ENCODE peak calls at places on chromosomes 2 and 18, in seven cellular contexts. T is foreskin fibroblast, V is NCI-H2081, D is ecto neural progenitor cell, S is H54, H is HS-5, A is iris pigment epithelial cell. R is an unnamed sample.

GRCh38 chr2:2709091-2709770 is 378.2 kb upstream of the MYT1L start:
- DNase-seq in T (no peak), V (no peak), D (no peak), S (no peak), H (no peak), A (no peak), R (no peak)

GRCh38 chr18:57974585-57974984 is 69.4 kb upstream of the NEDD4L start:
- DNase-seq in T (no peak), V (no peak), D (no peak), S (no peak), H (no peak), A (no peak), R (no peak)

GRCh38 chr2:232203166-232203891 is 175.2 kb upstream of the ALPP start:
- DNase-seq in T (no peak), V (no peak), D (no peak), S (no peak), H (no peak), A (peak; percentile 6), R (no peak)

GRCh38 chr2:40499437-40499836 is 47.5 kb upstream of the SLC8A1 start:
- DNase-seq in T (no peak), V (no peak), D (no peak), S (no peak), H (no peak), A (no peak), R (no peak)

GRCh38 chr2:239312741-239313246 is 88.0 kb downstream of the HDAC4 start:
- DNase-seq in T (no peak), V (no peak), D (peak; percentile 38), S (no peak), H (no peak), A (no peak), R (no peak)

GRCh38 chr2:173347305-173348168 is 7.1 kb upstream of the CDCA7 start:
- DNase-seq in T (no peak), V (peak; percentile 100), D (no peak), S (no peak), H (no peak), A (no peak), R (no peak)

GRCh38 chr2:122062506-122062905 is 307.1 kb downstream of the TSN start:
- DNase-seq in T (no peak), V (no peak), D (no peak), S (no peak), H (no peak), A (no peak), R (no peak)

GRCh38 chr2:26552641-26553040 is 74.7 kb upstream of the OTOF start:
- DNase-seq in T (no peak), V (no peak), D (no peak), S (no peak), H (no peak), A (no peak), R (no peak)

GRCh38 chr2:140504596-140504995 is 1626.2 kb downstream of the LRP1B start:
- DNase-seq in T (no peak), V (no peak), D (no peak), S (no peak), H (no peak), A (no peak), R (no peak)

GRCh38 chr2:107721178-107721577 is 105.5 kb upstream of the RGPD4 start:
- DNase-seq in T (no peak), V (no peak), D (no peak), S (no peak), H (no peak), A (peak; percentile 4), R (no peak)

GRCh38 chr18:57208056-57208455 is 61.2 kb downstream of the BOD1L2 start:
- DNase-seq in T (no peak), V (peak; percentile 15), D (no peak), S (no peak), H (no peak), A (no peak), R (no peak)

GRCh38 chr2:146147448-146148012 is 1627.6 kb upstream of the ZEB2 start:
- DNase-seq in T (no peak), V (no peak), D (no peak), S (no peak), H (no peak), A (no peak), R (no peak)

GRCh38 chr2:30488012-30488659 is 41.1 kb downstream of the LCLAT1 start:
- DNase-seq in T (no peak), V (no peak), D (no peak), S (no peak), H (no peak), A (peak; percentile 22), R (no peak)